ENCODE peak calls at places on chromosomes 4 and X, in six cellular contexts. One of them, this sample, is unnamed.

GRCh38 chr4:19722404-19722803 is 529.3 kb upstream of the SLIT2 start:
- DNase-seq in CD8-positive, alpha-beta T cell: no peak
- DNase-seq in spleen: no peak
- DNase-seq in fibroblast of lung: no peak
- DNase-seq in thoracic aorta: no peak
- DNase-seq in MM.1S: no peak
- DNase-seq in this sample: no peak

GRCh38 chrX:22063284-22063683 is 31.2 kb downstream of the PHEX start:
- DNase-seq in CD8-positive, alpha-beta T cell: no peak
- DNase-seq in spleen: no peak
- DNase-seq in fibroblast of lung: no peak
- DNase-seq in thoracic aorta: no peak
- DNase-seq in MM.1S: peak; percentile 15
- DNase-seq in this sample: no peak

GRCh38 chrX:1178580-1179057 is 33.8 kb downstream of the CRLF2 start:
- DNase-seq in CD8-positive, alpha-beta T cell: no peak
- DNase-seq in spleen: peak; percentile 27
- DNase-seq in fibroblast of lung: no peak
- DNase-seq in thoracic aorta: no peak
- DNase-seq in MM.1S: no peak
- DNase-seq in this sample: no peak

GRCh38 chr4:152408514-152409327 is 127.2 kb downstream of the FBXW7 start:
- DNase-seq in CD8-positive, alpha-beta T cell: no peak
- DNase-seq in spleen: no peak
- DNase-seq in fibroblast of lung: peak; percentile 45
- DNase-seq in thoracic aorta: no peak
- DNase-seq in MM.1S: peak; percentile 32
- DNase-seq in this sample: no peak

GRCh38 chrX:13219990-13220764 is 99.7 kb downstream of the ATXN3L start:
- DNase-seq in CD8-positive, alpha-beta T cell: no peak
- DNase-seq in spleen: no peak
- DNase-seq in fibroblast of lung: peak; percentile 37
- DNase-seq in thoracic aorta: no peak
- DNase-seq in MM.1S: no peak
- DNase-seq in this sample: no peak

GRCh38 chr4:22463179-22463578 is 52.7 kb downstream of the ADGRA3 start:
- DNase-seq in CD8-positive, alpha-beta T cell: no peak
- DNase-seq in spleen: no peak
- DNase-seq in fibroblast of lung: no peak
- DNase-seq in thoracic aorta: no peak
- DNase-seq in MM.1S: no peak
- DNase-seq in this sample: no peak

GRCh38 chr4:175339100-175339707 is 421.0 kb downstream of the ADAM29 start:
- DNase-seq in CD8-positive, alpha-beta T cell: no peak
- DNase-seq in spleen: no peak
- DNase-seq in fibroblast of lung: peak; percentile 27
- DNase-seq in thoracic aorta: no peak
- DNase-seq in MM.1S: no peak
- DNase-seq in this sample: no peak

GRCh38 chr4:55397024-55397520 is 1.3 kb downstream of the TMEM165 start:
- DNase-seq in CD8-positive, alpha-beta T cell: no peak
- DNase-seq in spleen: no peak
- DNase-seq in fibroblast of lung: no peak
- DNase-seq in thoracic aorta: peak; percentile 9
- DNase-seq in MM.1S: peak; percentile 18
- DNase-seq in this sample: peak; percentile 19

GRCh38 chrX:64580035-64580434 is 184.8 kb upstream of the MTMR8 start:
- DNase-seq in CD8-positive, alpha-beta T cell: no peak
- DNase-seq in spleen: no peak
- DNase-seq in fibroblast of lung: no peak
- DNase-seq in thoracic aorta: no peak
- DNase-seq in MM.1S: no peak
- DNase-seq in this sample: no peak

GRCh38 chr4:48787031-48787430 is 7.0 kb upstream of the FRYL start:
- DNase-seq in CD8-positive, alpha-beta T cell: no peak
- DNase-seq in spleen: no peak
- DNase-seq in fibroblast of lung: no peak
- DNase-seq in thoracic aorta: no peak
- DNase-seq in MM.1S: no peak
- DNase-seq in this sample: no peak

GRCh38 chr4:20760053-20760452 is 59.8 kb downstream of the PACRGL start:
- DNase-seq in CD8-positive, alpha-beta T cell: no peak
- DNase-seq in spleen: no peak
- DNase-seq in fibroblast of lung: peak; percentile 6
- DNase-seq in thoracic aorta: no peak
- DNase-seq in MM.1S: no peak
- DNase-seq in this sample: no peak

GRCh38 chr4:182448281-182449151 is 205.3 kb downstream of the TENM3 start:
- DNase-seq in CD8-positive, alpha-beta T cell: no peak
- DNase-seq in spleen: peak; percentile 88
- DNase-seq in fibroblast of lung: peak; percentile 92
- DNase-seq in thoracic aorta: peak; percentile 31
- DNase-seq in MM.1S: peak; percentile 71
- DNase-seq in this sample: peak; percentile 87

GRCh38 chr4:1177274-1178141 is 5.1 kb upstream of the SPON2 start:
- DNase-seq in CD8-positive, alpha-beta T cell: peak; percentile 34
- DNase-seq in spleen: peak; percentile 75
- DNase-seq in fibroblast of lung: no peak
- DNase-seq in thoracic aorta: no peak
- DNase-seq in MM.1S: no peak
- DNase-seq in this sample: no peak

GRCh38 chr4:148542922-148543623 is 100.9 kb upstream of the NR3C2 start:
- DNase-seq in CD8-positive, alpha-beta T cell: no peak
- DNase-seq in spleen: no peak
- DNase-seq in fibroblast of lung: no peak
- DNase-seq in thoracic aorta: no peak
- DNase-seq in MM.1S: no peak
- DNase-seq in this sample: no peak

GRCh38 chr4:103018391-103019318 is 850 bp downstream of the SLC9B1 start:
- DNase-seq in CD8-positive, alpha-beta T cell: no peak
- DNase-seq in spleen: no peak
- DNase-seq in fibroblast of lung: peak; percentile 59
- DNase-seq in thoracic aorta: no peak
- DNase-seq in MM.1S: no peak
- DNase-seq in this sample: peak; percentile 46

GRCh38 chrX:129472116-129472515 is 51.2 kb downstream of the SMARCA1 start:
- DNase-seq in CD8-positive, alpha-beta T cell: no peak
- DNase-seq in spleen: no peak
- DNase-seq in fibroblast of lung: no peak
- DNase-seq in thoracic aorta: no peak
- DNase-seq in MM.1S: no peak
- DNase-seq in this sample: no peak

GRCh38 chr4:55512077-55512476 is 34.6 kb downstream of the CLOCK start:
- DNase-seq in CD8-positive, alpha-beta T cell: no peak
- DNase-seq in spleen: no peak
- DNase-seq in fibroblast of lung: no peak
- DNase-seq in thoracic aorta: no peak
- DNase-seq in MM.1S: no peak
- DNase-seq in this sample: no peak

GRCh38 chr4:106604319-106605051 is 235.9 kb upstream of the GIMD1 start:
- DNase-seq in CD8-positive, alpha-beta T cell: no peak
- DNase-seq in spleen: no peak
- DNase-seq in fibroblast of lung: no peak
- DNase-seq in thoracic aorta: no peak
- DNase-seq in MM.1S: no peak
- DNase-seq in this sample: no peak

GRCh38 chrX:319579-320125 is 1.1 kb upstream of the GTPBP6 start:
- DNase-seq in CD8-positive, alpha-beta T cell: no peak
- DNase-seq in spleen: peak; percentile 93
- DNase-seq in fibroblast of lung: no peak
- DNase-seq in thoracic aorta: no peak
- DNase-seq in MM.1S: no peak
- DNase-seq in this sample: peak; percentile 51

GRCh38 chr4:159283697-159284492 is 181.0 kb downstream of the RAPGEF2 start:
- DNase-seq in CD8-positive, alpha-beta T cell: no peak
- DNase-seq in spleen: no peak
- DNase-seq in fibroblast of lung: peak; percentile 75
- DNase-seq in thoracic aorta: no peak
- DNase-seq in MM.1S: no peak
- DNase-seq in this sample: no peak

GRCh38 chrX:68396953-68397352 is 36.3 kb downstream of the OPHN1 start:
- DNase-seq in CD8-positive, alpha-beta T cell: no peak
- DNase-seq in spleen: no peak
- DNase-seq in fibroblast of lung: peak; percentile 48
- DNase-seq in thoracic aorta: no peak
- DNase-seq in MM.1S: no peak
- DNase-seq in this sample: no peak

GRCh38 chr4:171246948-171247347 is 566.3 kb upstream of the GALNTL6 start:
- DNase-seq in CD8-positive, alpha-beta T cell: no peak
- DNase-seq in spleen: no peak
- DNase-seq in fibroblast of lung: no peak
- DNase-seq in thoracic aorta: no peak
- DNase-seq in MM.1S: no peak
- DNase-seq in this sample: no peak

GRCh38 chr4:19969492-19969891 is 282.2 kb upstream of the SLIT2 start:
- DNase-seq in CD8-positive, alpha-beta T cell: no peak
- DNase-seq in spleen: no peak
- DNase-seq in fibroblast of lung: peak; percentile 22
- DNase-seq in thoracic aorta: no peak
- DNase-seq in MM.1S: no peak
- DNase-seq in this sample: no peak

GRCh38 chrX:39823424-39823823 is 274.3 kb downstream of the BCOR start:
- DNase-seq in CD8-positive, alpha-beta T cell: no peak
- DNase-seq in spleen: no peak
- DNase-seq in fibroblast of lung: no peak
- DNase-seq in thoracic aorta: no peak
- DNase-seq in MM.1S: no peak
- DNase-seq in this sample: no peak

GRCh38 chrX:138856881-138857280 is 145.4 kb upstream of the FGF13 start:
- DNase-seq in CD8-positive, alpha-beta T cell: no peak
- DNase-seq in spleen: no peak
- DNase-seq in fibroblast of lung: no peak
- DNase-seq in thoracic aorta: no peak
- DNase-seq in MM.1S: no peak
- DNase-seq in this sample: no peak

GRCh38 chr4:94490437-94490836 is 38.7 kb downstream of the PDLIM5 start:
- DNase-seq in CD8-positive, alpha-beta T cell: no peak
- DNase-seq in spleen: no peak
- DNase-seq in fibroblast of lung: no peak
- DNase-seq in thoracic aorta: no peak
- DNase-seq in MM.1S: no peak
- DNase-seq in this sample: no peak

GRCh38 chrX:39725928-39726619 is 371.7 kb downstream of the BCOR start:
- DNase-seq in CD8-positive, alpha-beta T cell: no peak
- DNase-seq in spleen: no peak
- DNase-seq in fibroblast of lung: peak; percentile 71
- DNase-seq in thoracic aorta: no peak
- DNase-seq in MM.1S: no peak
- DNase-seq in this sample: peak; percentile 68

GRCh38 chr4:123127865-123128264 is 205.5 kb upstream of the NUDT6 start:
- DNase-seq in CD8-positive, alpha-beta T cell: no peak
- DNase-seq in spleen: no peak
- DNase-seq in fibroblast of lung: no peak
- DNase-seq in thoracic aorta: no peak
- DNase-seq in MM.1S: no peak
- DNase-seq in this sample: no peak
- H3K4me3 ChIP-seq in CD8-positive, alpha-beta T cell: no peak overlapping the region
- H3K4me3 ChIP-seq in spleen: no peak overlapping the region
- H3K4me3 ChIP-seq in fibroblast of lung: no peak overlapping the region
- H3K4me3 ChIP-seq in thoracic aorta: no peak overlapping the region
- H3K4me3 ChIP-seq in MM.1S: no peak overlapping the region
- H3K4me3 ChIP-seq in this sample: no peak overlapping the region

GRCh38 chr4:105461221-105462041 is 12.4 kb downstream of the PPA2 start:
- DNase-seq in CD8-positive, alpha-beta T cell: no peak
- DNase-seq in spleen: no peak
- DNase-seq in fibroblast of lung: peak; percentile 18
- DNase-seq in thoracic aorta: no peak
- DNase-seq in MM.1S: peak; percentile 90
- DNase-seq in this sample: no peak

GRCh38 chr4:105462042-105462421 is 11.8 kb downstream of the PPA2 start:
- DNase-seq in CD8-positive, alpha-beta T cell: no peak
- DNase-seq in spleen: no peak
- DNase-seq in fibroblast of lung: no peak
- DNase-seq in thoracic aorta: no peak
- DNase-seq in MM.1S: no peak
- DNase-seq in this sample: no peak

GRCh38 chr4:105457997-105458396 is 15.9 kb downstream of the PPA2 start:
- DNase-seq in CD8-positive, alpha-beta T cell: no peak
- DNase-seq in spleen: no peak
- DNase-seq in fibroblast of lung: peak; percentile 60
- DNase-seq in thoracic aorta: no peak
- DNase-seq in MM.1S: no peak
- DNase-seq in this sample: no peak

GRCh38 chr4:105462610-105463009 is 11.3 kb downstream of the PPA2 start:
- DNase-seq in CD8-positive, alpha-beta T cell: no peak
- DNase-seq in spleen: no peak
- DNase-seq in fibroblast of lung: no peak
- DNase-seq in thoracic aorta: no peak
- DNase-seq in MM.1S: no peak
- DNase-seq in this sample: no peak

GRCh38 chr4:105460306-105460705 is 13.6 kb downstream of the PPA2 start:
- DNase-seq in CD8-positive, alpha-beta T cell: no peak
- DNase-seq in spleen: no peak
- DNase-seq in fibroblast of lung: no peak
- DNase-seq in thoracic aorta: no peak
- DNase-seq in MM.1S: no peak
- DNase-seq in this sample: no peak
- H3K4me1 ChIP-seq in CD8-positive, alpha-beta T cell: no peaks in the 10 kb centered on the region
- H3K4me1 ChIP-seq in spleen: peaks cover 12% of the 10 kb centered on the region
- H3K4me1 ChIP-seq in fibroblast of lung: no peaks in the 10 kb centered on the region
- H3K4me1 ChIP-seq in thoracic aorta: peaks cover 24% of the 10 kb centered on the region
- H3K4me1 ChIP-seq in MM.1S: peaks cover 55% of the 10 kb centered on the region
- H3K4me1 ChIP-seq in this sample: no peaks in the 10 kb centered on the region

GRCh38 chr4:87030606-87031441 is 96.0 kb downstream of the AFF1 start:
- DNase-seq in CD8-positive, alpha-beta T cell: no peak
- DNase-seq in spleen: no peak
- DNase-seq in fibroblast of lung: peak; percentile 46
- DNase-seq in thoracic aorta: no peak
- DNase-seq in MM.1S: no peak
- DNase-seq in this sample: no peak

GRCh38 chr4:87033902-87034301 is 99.1 kb downstream of the AFF1 start:
- DNase-seq in CD8-positive, alpha-beta T cell: no peak
- DNase-seq in spleen: no peak
- DNase-seq in fibroblast of lung: no peak
- DNase-seq in thoracic aorta: no peak
- DNase-seq in MM.1S: no peak
- DNase-seq in this sample: no peak

GRCh38 chr4:87034527-87034926 is 99.7 kb downstream of the AFF1 start:
- DNase-seq in CD8-positive, alpha-beta T cell: no peak
- DNase-seq in spleen: no peak
- DNase-seq in fibroblast of lung: no peak
- DNase-seq in thoracic aorta: no peak
- DNase-seq in MM.1S: no peak
- DNase-seq in this sample: no peak

GRCh38 chr4:87031946-87032345 is 97.1 kb downstream of the AFF1 start:
- DNase-seq in CD8-positive, alpha-beta T cell: no peak
- DNase-seq in spleen: no peak
- DNase-seq in fibroblast of lung: no peak
- DNase-seq in thoracic aorta: no peak
- DNase-seq in MM.1S: no peak
- DNase-seq in this sample: no peak

GRCh38 chr4:87032884-87033533 is 98.2 kb downstream of the AFF1 start:
- DNase-seq in CD8-positive, alpha-beta T cell: no peak
- DNase-seq in spleen: no peak
- DNase-seq in fibroblast of lung: peak; percentile 92
- DNase-seq in thoracic aorta: no peak
- DNase-seq in MM.1S: no peak
- DNase-seq in this sample: no peak
- H3K4me3 ChIP-seq in CD8-positive, alpha-beta T cell: no peak overlapping the region
- H3K4me3 ChIP-seq in spleen: no peak overlapping the region
- H3K4me3 ChIP-seq in fibroblast of lung: no peak overlapping the region
- H3K4me3 ChIP-seq in thoracic aorta: peak overlapping the region; percentile 39
- H3K4me3 ChIP-seq in MM.1S: no peak overlapping the region
- H3K4me3 ChIP-seq in this sample: no peak overlapping the region

GRCh38 chr4:138252551-138252950 is 10.4 kb upstream of the SLC7A11 start:
- DNase-seq in CD8-positive, alpha-beta T cell: no peak
- DNase-seq in spleen: no peak
- DNase-seq in fibroblast of lung: no peak
- DNase-seq in thoracic aorta: no peak
- DNase-seq in MM.1S: no peak
- DNase-seq in this sample: no peak
- H3K4me1 ChIP-seq in CD8-positive, alpha-beta T cell: no peaks in the 10 kb centered on the region
- H3K4me1 ChIP-seq in spleen: peaks cover 7% of the 10 kb centered on the region
- H3K4me1 ChIP-seq in fibroblast of lung: no peaks in the 10 kb centered on the region
- H3K4me1 ChIP-seq in thoracic aorta: no peaks in the 10 kb centered on the region
- H3K4me1 ChIP-seq in MM.1S: peaks cover 6% of the 10 kb centered on the region
- H3K4me1 ChIP-seq in this sample: no peaks in the 10 kb centered on the region

This sample was measured in breast epithelium.